ENCODE peak calls at places on chromosomes 3 and 15, in eight cellular contexts. P is EL; J is choroid plexus epithelial cell; B is NCI-H526; R is NCI-H460; K is activated CD4-positive, alpha-beta T cell treated with anti-CD3 and anti-CD28 coated beads for 24 hours; H is stimulated activated effector memory CD8-positive, alpha-beta T cell treated with anti-CD3 and anti-CD28 coated beads, Interleukin-12 subunit alpha, Interleukin-12 subunit beta, amount 100 ng/mL, for 72 hours; V is AG09309. Z is an unnamed sample.

GRCh38 chr3:111980716-111981456 is 2.1 kb downstream of the ABHD10 start:
- DNase-seq in P (no peak), J (no peak), B (no peak), R (no peak), K (no peak), H (no peak), V (no peak), Z (no peak)

GRCh38 chr15:62250176-62250575 is 85.1 kb upstream of the C2CD4B start:
- DNase-seq in P (no peak), J (no peak), B (no peak), R (no peak), K (no peak), H (no peak), V (no peak), Z (no peak)

GRCh38 chr3:128804817-128805166 is 74.6 kb upstream of the ACAD9 start:
- DNase-seq in P (no peak), J (no peak), B (no peak), R (no peak), K (no peak), H (no peak), V (no peak), Z (no peak)

GRCh38 chr3:71433631-71434030 is 149.9 kb downstream of the FOXP1 start:
- DNase-seq in P (no peak), J (no peak), B (no peak), R (no peak), K (no peak), H (no peak), V (no peak), Z (no peak)

GRCh38 chr3:184145120-184145524 is 10.0 kb downstream of the EIF2B5 start:
- DNase-seq in P (peak), J (peak), B (peak), R (no peak), K (no peak), H (no peak), V (no peak), Z (peak)

GRCh38 chr3:179450901-179451334 is 352 bp downstream of the GNB4 start:
- DNase-seq in P (peak), J (peak), B (no peak), R (no peak), K (no peak), H (no peak), V (no peak), Z (peak)

GRCh38 chr15:58525926-58526538 is 94.2 kb downstream of the LIPC start:
- DNase-seq in P (no peak), J (no peak), B (no peak), R (no peak), K (no peak), H (no peak), V (no peak), Z (no peak)

GRCh38 chr3:20344400-20344959 is 158.5 kb upstream of the SGO1 start:
- DNase-seq in P (no peak), J (no peak), B (no peak), R (no peak), K (no peak), H (no peak), V (no peak), Z (no peak)

GRCh38 chr15:40080847-40081246 is 27.8 kb downstream of the BMF start:
- DNase-seq in P (no peak), J (no peak), B (no peak), R (no peak), K (no peak), H (no peak), V (no peak), Z (peak)

GRCh38 chr15:100988297-100988696 is 69.1 kb downstream of the LRRK1 start:
- DNase-seq in P (no peak), J (no peak), B (no peak), R (no peak), K (no peak), H (no peak), V (no peak), Z (no peak)

GRCh38 chr15:72222433-72222832 is 8.6 kb downstream of the PKM start:
- DNase-seq in P (peak), J (no peak), B (no peak), R (peak), K (no peak), H (no peak), V (no peak), Z (peak)

GRCh38 chr3:141959921-141960554 is 83.6 kb downstream of the ATP1B3 start:
- DNase-seq in P (peak), J (peak), B (no peak), R (peak), K (no peak), H (no peak), V (peak), Z (no peak)

GRCh38 chr3:25454411-25454927 is 26.4 kb downstream of the RARB start:
- DNase-seq in P (peak), J (no peak), B (no peak), R (no peak), K (no peak), H (no peak), V (peak), Z (no peak)

GRCh38 chr3:17808994-17809393 is 66.6 kb upstream of the TBC1D5 start:
- DNase-seq in P (peak), J (peak), B (no peak), R (no peak), K (no peak), H (no peak), V (no peak), Z (no peak)

GRCh38 chr3:108001457-108001856 is 89.4 kb downstream of the CD47 start:
- DNase-seq in P (peak), J (peak), B (no peak), R (no peak), K (no peak), H (no peak), V (no peak), Z (no peak)

GRCh38 chr3:113136071-113136470 is 75.3 kb upstream of the BOC start:
- DNase-seq in P (peak), J (peak), B (no peak), R (peak), K (no peak), H (no peak), V (no peak), Z (peak)

GRCh38 chr3:59809750-59810444 is 760.1 kb upstream of the CFAP20DC start:
- DNase-seq in P (peak), J (peak), B (no peak), R (peak), K (no peak), H (no peak), V (no peak), Z (no peak)

GRCh38 chr3:38985581-38985980 is 66.2 kb downstream of the SCN11A start:
- DNase-seq in P (peak), J (peak), B (no peak), R (no peak), K (no peak), H (no peak), V (no peak), Z (no peak)

GRCh38 chr15:76286231-76286879 is 24.9 kb downstream of the ETFA start:
- DNase-seq in P (peak), J (peak), B (no peak), R (no peak), K (no peak), H (no peak), V (no peak), Z (peak)

GRCh38 chr3:143975549-143976152 is 4.0 kb downstream of the DIPK2A start:
- DNase-seq in P (peak), J (peak), B (no peak), R (no peak), K (no peak), H (no peak), V (no peak), Z (peak)

GRCh38 chr15:69165637-69166025 is 5.2 kb downstream of the GLCE start:
- DNase-seq in P (no peak), J (no peak), B (no peak), R (no peak), K (no peak), H (no peak), V (no peak), Z (no peak)

GRCh38 chr3:42071720-42072582 is 19.2 kb upstream of the TRAK1 start:
- DNase-seq in P (peak), J (peak), B (peak), R (peak), K (no peak), H (no peak), V (peak), Z (peak)

GRCh38 chr15:38620851-38621594 is 56.4 kb upstream of the RASGRP1 start:
- DNase-seq in P (no peak), J (no peak), B (no peak), R (no peak), K (no peak), H (no peak), V (no peak), Z (no peak)